ENCODE peak calls at places on chromosomes 12 and 14, in five cellular contexts. N, U, V, A and T are unnamed samples.

GRCh38 chr14:51730094-51730493 is 78.4 kb downstream of the FRMD6 start:
- DNase-seq in U (no peak), V (no peak), N (no peak), A (no peak), T (no peak)

GRCh38 chr14:92692822-92693226 is 55.6 kb downstream of the LGMN start:
- DNase-seq in A (no peak), U (peak; percentile 98), N (peak; percentile 78), V (peak; percentile 31), T (no peak)

GRCh38 chr12:26185532-26186320 is 9.6 kb upstream of the SSPN start:
- DNase-seq in V (no peak), U (no peak), N (no peak), A (no peak), T (no peak)

GRCh38 chr12:89225808-89226368 is 126.4 kb downstream of the DUSP6 start:
- DNase-seq in A (peak; percentile 81), V (peak; percentile 99), U (no peak), N (peak; percentile 26), T (no peak)

GRCh38 chr14:62694075-62694474 is 351.2 kb downstream of the KCNH5 start:
- DNase-seq in A (no peak), V (no peak), U (no peak), N (no peak), T (no peak)

GRCh38 chr14:92417759-92418158 is 94.8 kb downstream of the SLC24A4 start:
- DNase-seq in U (no peak), V (no peak), A (no peak), N (no peak), T (no peak)

GRCh38 chr12:122835693-122836026 is 403 bp downstream of the HIP1R start:
- DNase-seq in A (no peak), N (peak; percentile 62), U (peak; percentile 6), V (peak; percentile 27), T (no peak)

GRCh38 chr12:27696293-27696652 is at the start of gene REP15:
- DNase-seq in N (no peak), V (no peak), A (no peak), U (no peak), T (no peak)

GRCh38 chr12:76158518-76159321 is 74.2 kb upstream of the NAP1L1 start:
- DNase-seq in U (no peak), N (peak; percentile 13), A (peak; percentile 65), V (peak; percentile 74), T (no peak)

GRCh38 chr14:94819531-94819930 is 49.6 kb upstream of the GSC start:
- DNase-seq in U (no peak), N (no peak), A (no peak), V (no peak), T (no peak)

GRCh38 chr12:13964666-13965065 is 16.7 kb downstream of the GRIN2B start:
- DNase-seq in N (no peak), A (no peak), V (no peak), U (no peak), T (no peak)

GRCh38 chr14:81245771-81246170 is 25.0 kb upstream of the GTF2A1 start:
- DNase-seq in U (no peak), A (no peak), N (no peak), V (no peak), T (no peak)

GRCh38 chr14:33676135-33676566 is 274.7 kb downstream of the EGLN3 start:
- DNase-seq in N (peak; percentile 1), U (peak; percentile 8), V (peak; percentile 32), A (no peak), T (no peak)

GRCh38 chr12:123150804-123151678 is at the start of gene PITPNM2:
- DNase-seq in V (peak; percentile 57), A (no peak), N (peak; percentile 56), U (peak; percentile 53), T (peak; percentile 49)

GRCh38 chr12:116346222-116346621 is 68.7 kb upstream of the MED13L start:
- DNase-seq in U (no peak), N (no peak), A (no peak), V (no peak), T (no peak)

GRCh38 chr12:93459992-93460391 is 7.3 kb upstream of the MRPL42 start:
- DNase-seq in U (no peak), A (no peak), N (no peak), V (no peak), T (no peak)

GRCh38 chr12:47394070-47394469 is 311.8 kb downstream of the RPAP3 start:
- DNase-seq in U (no peak), N (no peak), A (no peak), V (no peak), T (no peak)

GRCh38 chr12:59803735-59804134 is 207.9 kb downstream of the SLC16A7 start:
- DNase-seq in U (no peak), N (no peak), A (no peak), V (no peak), T (no peak)

GRCh38 chr12:54383041-54383609 is 1.4 kb downstream of the ZNF385A start:
- DNase-seq in U (no peak), V (no peak), N (no peak), A (peak; percentile 74), T (no peak)